ENCODE peak calls at places on chromosome 4, in six cellular contexts. B is stimulated activated CD4-positive, alpha-beta T cell treated with anti-CD3 and anti-CD28 coated beads, Interleukin-15, amount 100 ng/mL, for 1 hour; T is M059J; F is colonic mucosa; L is cortex of kidney; A is renal cortical epithelial cell. S is an unnamed sample.

GRCh38 chr4:89753601-89754066 is 83.3 kb downstream of the SNCA start:
- DNase-seq in B (no peak), T (peak), F (no peak), L (no peak), A (peak), S (peak)

GRCh38 chr4:78691333-78691732 is 84.8 kb upstream of the BMP2K start:
- DNase-seq in B (no peak), T (no peak), F (no peak), L (no peak), A (no peak), S (peak)

GRCh38 chr4:90318208-90318607 is 191.0 kb downstream of the CCSER1 start:
- DNase-seq in B (no peak), T (peak), F (no peak), L (no peak), A (peak), S (peak)

GRCh38 chr4:54687887-54688841 is 30.4 kb downstream of the KIT start:
- DNase-seq in B (no peak), T (peak), F (no peak), L (no peak), A (no peak), S (peak)

GRCh38 chr4:154368060-154368459 is 123.5 kb downstream of the DCHS2 start:
- DNase-seq in B (no peak), T (no peak), F (no peak), L (no peak), A (no peak), S (no peak)

GRCh38 chr4:17846256-17846655 is 35.5 kb downstream of the NCAPG start:
- DNase-seq in B (no peak), T (peak), F (no peak), L (no peak), A (peak), S (no peak)

GRCh38 chr4:149371021-149371420 is 444.6 kb downstream of the IQCM start:
- DNase-seq in B (no peak), T (peak), F (peak), L (no peak), A (peak), S (peak)

GRCh38 chr4:54085284-54085683 is 14.7 kb upstream of the GSX2 start:
- DNase-seq in B (no peak), T (peak), F (no peak), L (no peak), A (peak), S (peak)

GRCh38 chr4:6746721-6747689 is 31.0 kb downstream of the BLOC1S4 start:
- DNase-seq in B (no peak), T (peak), F (peak), L (no peak), A (peak), S (no peak)

GRCh38 chr4:53128959-53129358 is 236.9 kb downstream of the SCFD2 start:
- DNase-seq in B (no peak), T (no peak), F (no peak), L (no peak), A (no peak), S (no peak)

GRCh38 chr4:140098481-140099132 is 55.4 kb downstream of the MAML3 start:
- DNase-seq in B (no peak), T (peak), F (no peak), L (no peak), A (peak), S (peak)

GRCh38 chr4:180900781-180901180 is 1342.4 kb upstream of the TENM3 start:
- DNase-seq in B (no peak), T (no peak), F (no peak), L (no peak), A (no peak), S (no peak)

GRCh38 chr4:162131256-162131655 is 32.5 kb downstream of the FSTL5 start:
- DNase-seq in B (no peak), T (peak), F (no peak), L (no peak), A (no peak), S (no peak)

GRCh38 chr4:108029321-108029720 is 39.6 kb downstream of the HADH start:
- DNase-seq in B (peak), T (no peak), F (no peak), L (no peak), A (no peak), S (no peak)

GRCh38 chr4:180028682-180029081 is 2214.5 kb upstream of the TENM3 start:
- DNase-seq in B (no peak), T (peak), F (peak), L (no peak), A (peak), S (peak)

GRCh38 chr4:113468165-113469022 is 293.1 kb downstream of the CAMK2D start:
- DNase-seq in B (no peak), T (peak), F (peak), L (no peak), A (peak), S (peak)

GRCh38 chr4:112284662-112285411 is 867 bp downstream of the TIFA start:
- DNase-seq in B (no peak), T (peak), F (peak), L (no peak), A (peak), S (peak)

GRCh38 chr4:16075061-16075460 is 8.8 kb downstream of the PROM1 start:
- DNase-seq in B (no peak), T (peak), F (no peak), L (no peak), A (peak), S (no peak)

GRCh38 chr4:55214172-55214571 is 88.8 kb upstream of the KDR start:
- DNase-seq in B (no peak), T (peak), F (no peak), L (no peak), A (no peak), S (no peak)

GRCh38 chr4:71554025-71554424 is 215.2 kb downstream of the SLC4A4 start:
- DNase-seq in B (no peak), T (no peak), F (no peak), L (no peak), A (no peak), S (no peak)

S was measured in Ammon's horn.